ENCODE peak calls at places on chromosomes 6 and 20, in four cellular contexts. O, F, I and H are unnamed samples.

GRCh38 chr20:58893355-58894151 is 41.0 kb downstream of the GNAS start:
- DNase-seq in O (no peak), F (peak), I (peak), H (no peak)

GRCh38 chr20:45813489-45813888 is 1.0 kb downstream of the UBE2C start:
- DNase-seq in O (no peak), F (no peak), I (no peak), H (no peak)

GRCh38 chr20:1844723-1845523 is 50.3 kb upstream of the SIRPA start:
- DNase-seq in O (no peak), F (peak), I (peak), H (peak)

GRCh38 chr6:68876792-68877493 is 241.9 kb downstream of the ADGRB3 start:
- DNase-seq in O (no peak), F (peak), I (no peak), H (peak)

GRCh38 chr6:112906737-112907136 is 559.6 kb downstream of the RFPL4B start:
- DNase-seq in O (no peak), F (peak), I (no peak), H (peak)

GRCh38 chr20:25246182-25246943 is 1.5 kb upstream of the PYGB start:
- DNase-seq in O (no peak), F (no peak), I (no peak), H (no peak)

GRCh38 chr6:126388235-126388634 is 48.3 kb downstream of the CENPW start:
- DNase-seq in O (no peak), F (no peak), I (no peak), H (no peak)

GRCh38 chr6:36389353-36389752 is 1.9 kb upstream of the ETV7 start:
- DNase-seq in O (no peak), F (no peak), I (no peak), H (no peak)

GRCh38 chr6:136968831-136969230 is 46.7 kb downstream of the SLC35D3 start:
- DNase-seq in O (no peak), F (no peak), I (no peak), H (no peak)

GRCh38 chr20:50027611-50028105 is 44.9 kb downstream of the SNAI1 start:
- DNase-seq in O (no peak), F (peak), I (no peak), H (peak)

GRCh38 chr20:25571240-25571639 is 14.1 kb downstream of the NINL start:
- DNase-seq in O (no peak), F (no peak), I (no peak), H (no peak)

GRCh38 chr6:49550413-49551125 is at the start of gene C6orf141:
- DNase-seq in O (no peak), F (no peak), I (peak), H (no peak)

GRCh38 chr20:3209023-3209945 is at the start of gene ITPA:
- DNase-seq in O (no peak), F (peak), I (peak), H (peak)

GRCh38 chr6:53728570-53729194 is 63.1 kb upstream of the KLHL31 start:
- DNase-seq in O (peak), F (peak), I (peak), H (peak)